ENCODE peak calls at places on chromosomes 4 and X, in five cellular contexts. O is astrocyte, S is type B pancreatic cell, N is fibroblast of pulmonary artery, Q is NCI-H1694 treated with DMSO at 0.1 percent for 48 hours. X is an unnamed sample.

GRCh38 chrX:14027511-14028019 is 2.1 kb downstream of the GEMIN8 start:
- DNase-seq in O (peak), S (no peak), N (peak), Q (no peak), X (no peak)

GRCh38 chr4:7280906-7281305 is 88.6 kb downstream of the SORCS2 start:
- DNase-seq in O (peak), S (no peak), N (no peak), Q (no peak), X (no peak)

GRCh38 chr4:76266627-76267026 is 15.1 kb downstream of the FAM47E start:
- DNase-seq in O (no peak), S (no peak), N (no peak), Q (no peak), X (no peak)

GRCh38 chr4:139595989-139596679 is 40.1 kb upstream of the SETD7 start:
- DNase-seq in O (peak), S (no peak), N (peak), Q (no peak), X (no peak)

GRCh38 chrX:154751669-154752271 is 893 bp upstream of the GAB3 start:
- DNase-seq in O (no peak), S (no peak), N (no peak), Q (no peak), X (peak)

GRCh38 chr4:103012594-103012993 is 6.9 kb downstream of the SLC9B1 start:
- DNase-seq in O (peak), S (no peak), N (no peak), Q (no peak), X (no peak)

GRCh38 chr4:170089274-170089742 is 448 bp downstream of the AADAT start:
- DNase-seq in O (peak), S (no peak), N (peak), Q (peak), X (peak)

GRCh38 chr4:14375816-14376215 is 626.5 kb upstream of the CPEB2 start:
- DNase-seq in O (peak), S (no peak), N (peak), Q (no peak), X (no peak)

GRCh38 chr4:39233783-39234182 is 51.5 kb downstream of the WDR19 start:
- DNase-seq in O (no peak), S (no peak), N (no peak), Q (no peak), X (no peak)

GRCh38 chrX:22666441-22666840 is 333.3 kb upstream of the DDX53 start:
- DNase-seq in O (no peak), S (no peak), N (peak), Q (no peak), X (peak)

GRCh38 chrX:17580529-17581155 is 156.7 kb upstream of the SCML1 start:
- DNase-seq in O (peak), S (no peak), N (peak), Q (no peak), X (no peak)

GRCh38 chr4:187088070-187088799 is 364.6 kb upstream of the FAT1 start:
- DNase-seq in O (no peak), S (no peak), N (no peak), Q (no peak), X (no peak)

GRCh38 chr4:168882650-168883233 is 127.3 kb downstream of the CBR4 start:
- DNase-seq in O (no peak), S (no peak), N (peak), Q (no peak), X (no peak)

GRCh38 chrX:19121898-19122640 is at the start of gene ADGRG2:
- DNase-seq in O (peak), S (no peak), N (peak), Q (no peak), X (no peak)

GRCh38 chrX:70479970-70480659 is 35.5 kb downstream of the DLG3 start:
- DNase-seq in O (no peak), S (no peak), N (peak), Q (no peak), X (peak)

GRCh38 chr4:115323106-115323684 is 209.8 kb upstream of the NDST4 start:
- DNase-seq in O (peak), S (no peak), N (no peak), Q (no peak), X (no peak)

GRCh38 chrX:48021026-48021900 is 14.5 kb downstream of the SPACA5 start:
- DNase-seq in O (peak), S (no peak), N (peak), Q (peak), X (peak)

X was measured in NCI-H524.